ENCODE peak calls at places on chromosome 9, in four cellular contexts. One of them, this sample, is unnamed.
A peak's percentile ranks its signal among the peaks of the same experiment; 100 is the strongest.

GRCh38 chr9:130701059-130702022 is 7.8 kb downstream of the EXOSC2 start:
- DNase-seq in IMR-90: peak; percentile 88
- DNase-seq in right cardiac atrium: peak; percentile 91
- DNase-seq in CD8-positive, alpha-beta T cell: peak; percentile 78
- DNase-seq in this sample: peak; percentile 71

GRCh38 chr9:124263800-124264426 is 6.2 kb downstream of the NEK6 start:
- DNase-seq in CD8-positive, alpha-beta T cell: no peak
- DNase-seq in IMR-90: no peak
- DNase-seq in right cardiac atrium: peak; percentile 41
- DNase-seq in this sample: peak; percentile 52

GRCh38 chr9:74951725-74952151 is 974 bp downstream of the C9orf40 start:
- DNase-seq in right cardiac atrium: peak; percentile 80
- DNase-seq in IMR-90: peak; percentile 12
- DNase-seq in CD8-positive, alpha-beta T cell: peak; percentile 41
- DNase-seq in this sample: peak; percentile 51

GRCh38 chr9:113516840-113517577 is 53.5 kb downstream of the RGS3 start:
- DNase-seq in CD8-positive, alpha-beta T cell: peak; percentile 65
- DNase-seq in IMR-90: peak; percentile 39
- DNase-seq in right cardiac atrium: no peak
- DNase-seq in this sample: peak; percentile 59

GRCh38 chr9:4116091-4116581 is 183.7 kb downstream of the GLIS3 start:
- DNase-seq in right cardiac atrium: no peak
- DNase-seq in IMR-90: peak; percentile 58
- DNase-seq in CD8-positive, alpha-beta T cell: no peak
- DNase-seq in this sample: no peak

GRCh38 chr9:26863074-26863473 is 29.5 kb downstream of the CAAP1 start:
- DNase-seq in IMR-90: peak; percentile 2
- DNase-seq in CD8-positive, alpha-beta T cell: no peak
- DNase-seq in right cardiac atrium: no peak
- DNase-seq in this sample: peak; percentile 3

GRCh38 chr9:96567203-96567700 is 52.4 kb downstream of the CDC14B start:
- DNase-seq in right cardiac atrium: no peak
- DNase-seq in CD8-positive, alpha-beta T cell: peak; percentile 23
- DNase-seq in IMR-90: no peak
- DNase-seq in this sample: no peak

GRCh38 chr9:134066546-134066922 is 1.3 kb downstream of the BRD3 start:
- DNase-seq in right cardiac atrium: no peak
- DNase-seq in IMR-90: peak; percentile 29
- DNase-seq in CD8-positive, alpha-beta T cell: no peak
- DNase-seq in this sample: peak; percentile 24

GRCh38 chr9:107929439-107929838 is 439.9 kb upstream of the KLF4 start:
- DNase-seq in CD8-positive, alpha-beta T cell: no peak
- DNase-seq in right cardiac atrium: peak; percentile 82
- DNase-seq in IMR-90: peak; percentile 65
- DNase-seq in this sample: peak; percentile 78

GRCh38 chr9:134226221-134226930 is 62.0 kb upstream of the RNU6ATAC start:
- DNase-seq in CD8-positive, alpha-beta T cell: no peak
- DNase-seq in right cardiac atrium: peak; percentile 55
- DNase-seq in IMR-90: peak; percentile 92
- DNase-seq in this sample: no peak

GRCh38 chr9:134630393-134630790 is 11.2 kb upstream of the COL5A1 start:
- DNase-seq in IMR-90: no peak
- DNase-seq in CD8-positive, alpha-beta T cell: no peak
- DNase-seq in right cardiac atrium: peak; percentile 40
- DNase-seq in this sample: no peak

GRCh38 chr9:63816742-63817621 is 1468.0 kb downstream of the FOXD4L5 start:
- DNase-seq in CD8-positive, alpha-beta T cell: peak; percentile 76
- DNase-seq in right cardiac atrium: peak; percentile 92
- DNase-seq in IMR-90: peak; percentile 82
- DNase-seq in this sample: peak; percentile 45

GRCh38 chr9:121192518-121192917 is 9.2 kb downstream of the RAB14 start:
- DNase-seq in right cardiac atrium: no peak
- DNase-seq in IMR-90: no peak
- DNase-seq in CD8-positive, alpha-beta T cell: no peak
- DNase-seq in this sample: no peak
- H3K27ac ChIP-seq in right cardiac atrium: no peak overlapping the region
- H3K27ac ChIP-seq in IMR-90: no peak overlapping the region
- H3K27ac ChIP-seq in CD8-positive, alpha-beta T cell: no peak overlapping the region
- H3K27ac ChIP-seq in this sample: no peak overlapping the region

DNA sequence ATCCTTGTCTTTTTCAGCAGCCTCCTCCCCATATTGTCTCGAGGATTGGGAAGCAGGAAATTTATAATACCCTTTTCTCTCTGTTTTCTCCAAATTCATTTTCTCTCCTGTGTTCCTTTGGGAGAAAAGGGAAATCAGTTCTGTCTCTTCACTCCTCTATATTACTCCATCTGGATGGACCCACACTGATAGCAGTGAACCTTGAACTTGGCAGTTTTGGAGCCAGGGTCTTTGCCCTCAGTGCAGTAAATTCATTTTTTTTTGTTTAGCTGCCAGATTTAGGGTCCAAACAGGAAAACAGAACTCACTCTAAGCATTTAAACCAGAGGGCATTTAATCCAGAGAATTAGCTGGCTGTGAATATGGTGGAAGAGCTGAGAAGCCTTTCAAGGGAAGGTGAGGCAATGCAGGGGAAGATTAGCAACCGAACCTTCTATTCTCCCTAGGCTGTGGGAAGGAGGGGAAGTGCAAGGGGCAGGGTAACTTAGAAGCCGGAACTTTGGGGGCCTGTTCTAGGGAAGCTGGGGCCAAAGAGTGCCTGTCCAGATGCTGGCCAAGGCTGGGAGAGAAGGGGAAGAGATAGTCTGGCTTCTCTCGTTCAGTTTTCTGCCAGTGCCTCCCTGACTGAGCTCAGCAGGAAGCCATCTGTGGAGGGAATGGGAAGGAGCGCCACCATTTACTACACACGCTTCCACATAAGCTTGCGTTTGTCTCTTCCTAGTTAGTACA is 16.3 kb upstream of the NPR2 start:
- DNase-seq in CD8-positive, alpha-beta T cell: no peak
- DNase-seq in IMR-90: no peak
- DNase-seq in right cardiac atrium: peak; percentile 66
- DNase-seq in this sample: no peak
- H3K4me1 ChIP-seq in CD8-positive, alpha-beta T cell: no peaks in the 10 kb centered on the region
- H3K4me1 ChIP-seq in IMR-90: peaks cover 1% of the 10 kb centered on the region
- H3K4me1 ChIP-seq in right cardiac atrium: peaks cover 12% of the 10 kb centered on the region
- H3K4me1 ChIP-seq in this sample: peaks cover 8% of the 10 kb centered on the region

GRCh38 chr9:29969408-29969807 is 2396.1 kb upstream of the C9orf72 start:
- DNase-seq in right cardiac atrium: no peak
- DNase-seq in CD8-positive, alpha-beta T cell: no peak
- DNase-seq in IMR-90: no peak
- DNase-seq in this sample: no peak
- H3K27ac ChIP-seq in right cardiac atrium: no peak overlapping the region
- H3K27ac ChIP-seq in CD8-positive, alpha-beta T cell: no peak overlapping the region
- H3K27ac ChIP-seq in IMR-90: no peak overlapping the region
- H3K27ac ChIP-seq in this sample: no peak overlapping the region

DNA sequence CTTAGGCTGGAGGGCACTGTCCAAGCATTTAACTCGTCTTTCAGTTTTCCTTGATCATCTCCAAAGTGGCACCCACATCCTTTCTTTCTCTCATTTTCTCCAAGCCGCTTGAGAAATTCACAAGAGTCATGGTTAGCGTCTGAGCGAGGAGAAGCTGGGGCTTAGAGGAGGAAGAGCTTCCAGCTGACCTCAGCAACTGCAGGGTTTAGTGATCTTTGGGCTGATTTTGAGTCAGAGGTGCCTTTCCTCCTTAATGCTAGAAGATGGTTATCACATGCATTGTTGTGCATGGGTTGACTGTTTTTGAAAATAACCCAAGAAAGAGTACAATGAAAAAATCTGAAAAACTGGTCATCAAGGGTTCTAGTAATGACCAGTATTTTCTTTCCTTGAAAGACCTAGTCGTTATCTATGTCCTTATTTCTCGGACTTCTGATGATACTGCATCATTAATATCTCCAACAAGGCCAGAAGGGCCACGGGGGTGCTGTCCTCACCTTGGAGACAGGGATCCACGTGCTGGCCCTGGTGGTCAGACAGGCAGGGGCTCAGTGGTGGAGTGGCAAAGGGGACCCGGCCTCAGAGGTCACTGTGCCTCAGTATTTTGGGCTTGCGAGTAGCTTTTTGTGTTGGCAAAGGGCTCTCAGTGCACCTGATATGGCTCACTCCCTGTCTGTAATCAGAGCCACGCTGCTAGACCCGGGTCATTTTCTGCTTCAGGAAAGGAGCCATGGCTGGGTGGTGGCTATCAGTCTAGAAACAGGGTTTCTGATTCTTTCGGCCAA is 134.9 kb downstream of the GADD45G start:
- DNase-seq in IMR-90: no peak
- DNase-seq in CD8-positive, alpha-beta T cell: no peak
- DNase-seq in right cardiac atrium: no peak
- DNase-seq in this sample: no peak
- H3K4me1 ChIP-seq in IMR-90: no peaks in the 10 kb centered on the region
- H3K4me1 ChIP-seq in CD8-positive, alpha-beta T cell: peaks cover 46% of the 10 kb centered on the region
- H3K4me1 ChIP-seq in right cardiac atrium: peaks cover 2% of the 10 kb centered on the region
- H3K4me1 ChIP-seq in this sample: no peaks in the 10 kb centered on the region

GRCh38 chr9:97963232-97963631 is 19.9 kb upstream of the ANP32B start:
- DNase-seq in CD8-positive, alpha-beta T cell: no peak
- DNase-seq in right cardiac atrium: no peak
- DNase-seq in IMR-90: no peak
- DNase-seq in this sample: no peak

GRCh38 chr9:97956365-97956764 is 18.4 kb upstream of the HEMGN start:
- DNase-seq in right cardiac atrium: no peak
- DNase-seq in IMR-90: no peak
- DNase-seq in CD8-positive, alpha-beta T cell: no peak
- DNase-seq in this sample: no peak

GRCh38 chr9:97959585-97959984 is 21.6 kb upstream of the HEMGN start:
- DNase-seq in CD8-positive, alpha-beta T cell: no peak
- DNase-seq in right cardiac atrium: no peak
- DNase-seq in IMR-90: no peak
- DNase-seq in this sample: no peak

GRCh38 chr9:97962575-97962974 is 20.6 kb upstream of the ANP32B start:
- DNase-seq in right cardiac atrium: no peak
- DNase-seq in CD8-positive, alpha-beta T cell: no peak
- DNase-seq in IMR-90: no peak
- DNase-seq in this sample: no peak

GRCh38 chr9:97958812-97959511 is 21.0 kb upstream of the HEMGN start:
- DNase-seq in CD8-positive, alpha-beta T cell: no peak
- DNase-seq in IMR-90: peak; percentile 93
- DNase-seq in right cardiac atrium: no peak
- DNase-seq in this sample: no peak
- H3K27ac ChIP-seq in CD8-positive, alpha-beta T cell: no peak overlapping the region
- H3K27ac ChIP-seq in IMR-90: peak overlapping the region; percentile 23
- H3K27ac ChIP-seq in right cardiac atrium: no peak overlapping the region
- H3K27ac ChIP-seq in this sample: no peak overlapping the region

DNA sequence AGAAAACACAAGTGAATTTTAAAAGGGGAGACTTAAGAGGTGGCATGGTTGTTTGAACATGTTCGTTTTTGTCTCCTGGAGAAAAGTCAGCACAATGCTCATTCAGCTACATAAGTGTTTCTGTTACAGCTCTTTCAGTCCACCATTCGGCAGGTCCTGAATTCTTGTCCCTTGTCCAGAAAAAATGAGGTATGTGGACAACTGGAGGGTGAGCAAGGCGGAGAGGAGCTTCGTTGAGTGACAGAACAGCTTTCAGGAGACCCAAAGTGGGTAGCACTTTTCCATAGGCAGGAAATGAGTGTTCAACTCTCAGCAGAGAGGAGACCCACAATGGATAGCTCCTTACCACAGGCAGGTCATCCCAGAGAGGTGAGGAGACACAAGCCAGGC is 4.9 kb downstream of the PDCD1LG2 start:
- DNase-seq in CD8-positive, alpha-beta T cell: no peak
- DNase-seq in IMR-90: no peak
- DNase-seq in right cardiac atrium: no peak
- DNase-seq in this sample: no peak
- H3K4me1 ChIP-seq in CD8-positive, alpha-beta T cell: peaks cover 4% of the 10 kb centered on the region
- H3K4me1 ChIP-seq in IMR-90: peaks cover 19% of the 10 kb centered on the region
- H3K4me1 ChIP-seq in right cardiac atrium: peaks cover 8% of the 10 kb centered on the region
- H3K4me1 ChIP-seq in this sample: no peaks in the 10 kb centered on the region

GRCh38 chr9:90801175-90801506 is 478 bp upstream of the SYK start:
- DNase-seq in right cardiac atrium: no peak
- DNase-seq in CD8-positive, alpha-beta T cell: no peak
- DNase-seq in IMR-90: no peak
- DNase-seq in this sample: no peak

GRCh38 chr9:90793729-90794128 is 7.9 kb upstream of the SYK start:
- DNase-seq in CD8-positive, alpha-beta T cell: no peak
- DNase-seq in right cardiac atrium: no peak
- DNase-seq in IMR-90: no peak
- DNase-seq in this sample: no peak

GRCh38 chr9:90795084-90795483 is 6.5 kb upstream of the SYK start:
- DNase-seq in right cardiac atrium: no peak
- DNase-seq in CD8-positive, alpha-beta T cell: no peak
- DNase-seq in IMR-90: no peak
- DNase-seq in this sample: peak; percentile 18

GRCh38 chr9:90799271-90799860 is 2.3 kb upstream of the SYK start:
- DNase-seq in right cardiac atrium: no peak
- DNase-seq in IMR-90: no peak
- DNase-seq in CD8-positive, alpha-beta T cell: no peak
- DNase-seq in this sample: no peak

DNA sequence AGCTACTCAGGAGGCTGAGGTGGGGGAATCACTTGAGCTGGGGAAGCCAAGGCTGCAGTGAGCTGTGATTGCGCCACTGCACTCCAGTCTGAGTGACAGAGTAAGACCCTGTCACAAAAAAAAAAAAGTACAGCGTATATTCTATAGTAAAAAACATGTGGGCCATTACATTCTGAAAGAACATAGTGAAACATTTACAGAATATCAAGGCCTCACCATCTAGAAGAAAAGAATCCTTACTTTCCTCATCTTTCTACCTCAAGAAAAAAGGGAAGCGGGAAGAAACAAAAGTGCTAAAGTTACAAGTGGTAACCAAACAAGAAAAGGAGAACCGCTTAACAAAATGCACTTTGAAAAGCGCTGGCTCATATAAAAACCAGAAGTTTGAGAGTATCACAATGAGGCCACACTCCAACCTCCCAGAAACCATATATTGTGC is 5.7 kb upstream of the SYK start:
- DNase-seq in CD8-positive, alpha-beta T cell: no peak
- DNase-seq in IMR-90: no peak
- DNase-seq in right cardiac atrium: no peak
- DNase-seq in this sample: no peak
- H3K27ac ChIP-seq in CD8-positive, alpha-beta T cell: no peak overlapping the region
- H3K27ac ChIP-seq in IMR-90: no peak overlapping the region
- H3K27ac ChIP-seq in right cardiac atrium: no peak overlapping the region
- H3K27ac ChIP-seq in this sample: no peak overlapping the region

This sample was measured in small intestine.